ENCODE peak calls at places on chromosome 9, in four cellular contexts. M, K, G and C are unnamed samples.

GRCh38 chr9:130461218-130461630 is 16.5 kb downstream of the ASS1 start:
- DNase-seq in M (no peak), G (no peak), K (peak; percentile 86), C (peak; percentile 91)

GRCh38 chr9:36102742-36103495 is 33.6 kb upstream of the GLIPR2 start:
- DNase-seq in K (peak; percentile 89), M (peak; percentile 36), G (peak; percentile 77), C (peak; percentile 94)

GRCh38 chr9:8857330-8858249 is 1058.0 kb upstream of the DMAC1 start:
- DNase-seq in G (peak; percentile 72), M (no peak), K (peak; percentile 89), C (peak; percentile 91)

GRCh38 chr9:89941875-89942274 is 337.1 kb downstream of the GADD45G start:
- DNase-seq in K (no peak), G (no peak), M (no peak), C (no peak)

GRCh38 chr9:109447329-109448076 is 50.6 kb downstream of the PTPN3 start:
- DNase-seq in G (no peak), M (no peak), K (no peak), C (no peak)

GRCh38 chr9:2824564-2824963 is 19.3 kb downstream of the PUM3 start:
- DNase-seq in G (no peak), M (no peak), K (peak; percentile 63), C (no peak)

GRCh38 chr9:91894023-91894422 is 56.0 kb downstream of the ROR2 start:
- DNase-seq in K (no peak), M (no peak), G (no peak), C (no peak)

GRCh38 chr9:87610200-87611155 is 112.8 kb downstream of the DAPK1 start:
- DNase-seq in M (no peak), K (no peak), G (no peak), C (no peak)

GRCh38 chr9:131490514-131490913 is 12.2 kb upstream of the POMT1 start:
- DNase-seq in K (no peak), M (no peak), G (no peak), C (no peak)

DNA sequence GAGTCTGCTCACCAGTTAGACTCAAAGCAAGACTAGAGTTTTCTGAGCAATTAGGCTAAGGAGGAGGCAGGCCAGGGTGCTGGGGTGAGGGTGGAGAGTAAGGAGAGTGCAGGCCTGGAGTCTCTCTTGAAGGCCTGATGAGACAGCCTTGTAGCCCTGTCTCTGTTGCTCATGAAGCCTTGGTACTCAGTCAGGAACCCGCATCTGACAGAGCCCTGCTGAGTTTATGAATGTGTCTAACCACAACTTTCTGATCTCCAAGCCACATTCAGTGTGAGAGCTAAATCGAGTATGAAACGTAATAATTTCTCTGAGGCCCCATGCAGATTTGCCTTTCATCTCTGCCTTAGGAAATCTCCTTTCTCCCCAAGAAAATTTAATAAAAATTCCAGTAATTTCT is 69.0 kb upstream of the EQTN start:
- DNase-seq in M (peak; percentile 74), G (no peak), K (no peak), C (no peak)
- H3K4me1 ChIP-seq in M (peaks cover 40% of the 10 kb centered on the region), G (no peaks in the 10 kb centered on the region), K (peaks cover 39% of the 10 kb centered on the region), C (peaks cover 10% of the 10 kb centered on the region)

GRCh38 chr9:136903041-136903554 is 16.8 kb downstream of the TRAF2 start:
- DNase-seq in M (no peak), K (no peak), G (no peak), C (peak; percentile 72)
- H3K27ac ChIP-seq in M (peak overlapping the region; percentile 99), K (no peak overlapping the region), G (peak overlapping the region; percentile 89), C (no peak overlapping the region)

GRCh38 chr9:85615792-85616191 is 126.0 kb downstream of the AGTPBP1 start:
- DNase-seq in M (no peak), G (no peak), K (no peak), C (no peak)

GRCh38 chr9:85617271-85617670 is 124.5 kb downstream of the AGTPBP1 start:
- DNase-seq in K (no peak), M (no peak), G (no peak), C (no peak)
- H3K4me1 ChIP-seq in K (no peaks in the 10 kb centered on the region), M (no peaks in the 10 kb centered on the region), G (no peaks in the 10 kb centered on the region), C (no peaks in the 10 kb centered on the region)

GRCh38 chr9:23702311-23702922 is 123.6 kb downstream of the ELAVL2 start:
- DNase-seq in K (no peak), M (no peak), G (no peak), C (no peak)

GRCh38 chr9:23701291-23701690 is 124.7 kb downstream of the ELAVL2 start:
- DNase-seq in M (no peak), G (no peak), K (no peak), C (no peak)

GRCh38 chr9:23700359-23700758 is 125.7 kb downstream of the ELAVL2 start:
- DNase-seq in K (no peak), M (no peak), G (no peak), C (no peak)

GRCh38 chr9:23695572-23695971 is 130.5 kb downstream of the ELAVL2 start:
- DNase-seq in M (no peak), G (no peak), K (no peak), C (no peak)

DNA sequence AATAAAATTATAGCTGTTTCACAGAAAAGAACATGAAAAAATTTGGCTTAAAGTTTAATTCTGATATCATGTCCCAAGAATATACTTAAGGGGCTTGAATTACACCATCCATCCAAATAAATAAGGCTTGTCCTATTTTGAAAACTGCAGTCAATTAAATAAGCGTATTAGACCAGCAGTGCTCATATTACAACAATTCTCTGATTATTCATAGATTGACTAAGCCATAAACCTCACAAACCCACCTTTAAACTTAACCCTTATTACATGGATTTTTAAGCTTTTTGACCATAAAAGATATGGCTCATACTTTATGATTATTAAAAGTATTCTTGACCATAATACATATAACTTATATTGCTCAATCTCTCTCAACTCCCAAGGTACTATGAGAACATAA is 127.9 kb downstream of the ELAVL2 start:
- DNase-seq in M (no peak), K (no peak), G (no peak), C (no peak)
- H3K27ac ChIP-seq in M (no peak overlapping the region), K (no peak overlapping the region), G (no peak overlapping the region), C (no peak overlapping the region)

GRCh38 chr9:113616716-113617496 is 153.4 kb downstream of the RGS3 start:
- DNase-seq in K (no peak), M (no peak), G (no peak), C (no peak)
- H3K4me1 ChIP-seq in K (peaks cover 23% of the 10 kb centered on the region), M (peaks cover 19% of the 10 kb centered on the region), G (peaks cover 10% of the 10 kb centered on the region), C (no peaks in the 10 kb centered on the region)

DNA sequence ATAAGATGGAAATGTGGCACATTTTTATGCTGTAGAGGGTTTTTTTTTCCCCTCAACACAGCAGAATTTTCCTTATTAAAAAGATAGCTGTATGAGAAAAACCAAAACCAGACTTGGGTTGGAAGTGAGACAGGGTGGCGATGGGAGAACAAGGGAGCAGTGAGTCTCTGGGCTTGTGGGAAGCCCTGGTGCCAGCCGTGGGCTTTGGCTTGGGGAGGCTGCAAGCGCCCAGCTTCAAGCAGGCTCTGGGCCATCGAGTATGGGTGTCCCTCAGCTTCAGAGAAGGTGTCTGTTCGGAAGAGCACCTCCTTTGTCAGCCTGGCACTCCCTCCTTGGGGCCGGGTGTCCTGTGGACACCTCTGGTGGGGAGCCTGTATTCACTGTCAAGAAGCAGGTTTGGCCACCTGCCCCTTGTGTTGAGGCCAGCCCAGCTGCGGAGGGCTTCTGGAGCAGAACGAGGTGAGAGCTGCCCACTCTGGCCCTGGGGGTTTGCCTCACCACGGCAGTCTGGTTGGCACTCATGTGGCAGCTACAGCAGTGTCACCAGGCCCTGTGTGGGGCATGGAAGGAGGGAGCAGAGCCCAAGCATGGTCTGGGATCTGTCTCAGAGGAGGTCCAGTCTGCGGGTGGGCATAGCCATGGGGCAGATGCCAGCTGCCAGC is 37.6 kb upstream of the ANGPTL2 start:
- DNase-seq in G (peak; percentile 41), M (no peak), K (no peak), C (no peak)
- H3K27ac ChIP-seq in G (no peak overlapping the region), M (no peak overlapping the region), K (peak overlapping the region; percentile 66), C (no peak overlapping the region)

DNA sequence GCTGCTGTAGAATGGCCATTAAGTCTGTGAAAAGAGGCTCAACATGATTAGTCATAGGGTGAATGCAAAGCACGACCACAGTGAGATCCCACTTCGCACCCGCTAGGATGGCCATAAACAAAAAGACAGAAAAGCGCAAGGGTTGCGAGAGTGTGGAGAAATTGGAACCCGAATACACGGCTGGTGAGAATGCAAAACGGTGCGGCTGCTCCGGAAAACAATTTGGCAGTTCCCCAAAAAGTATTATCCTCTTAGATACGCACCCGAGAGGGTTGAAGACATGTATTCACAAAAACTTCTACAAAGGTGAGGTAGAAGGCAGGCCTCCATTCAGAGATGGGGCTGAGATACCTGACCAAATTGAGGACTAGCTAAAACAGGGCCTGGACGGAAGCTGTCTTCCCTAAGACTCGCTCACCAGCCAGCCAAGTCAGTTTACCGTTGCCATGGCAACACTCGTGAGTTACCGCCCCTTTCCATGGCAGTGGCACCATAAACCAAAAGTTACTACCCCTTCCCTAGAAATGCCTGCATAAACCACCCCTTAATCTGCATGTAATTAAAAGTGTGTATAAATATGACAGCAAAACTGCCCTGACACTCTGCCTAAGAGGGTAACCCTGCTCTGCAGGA is 726 bp upstream of the PSMB7 start:
- DNase-seq in G (no peak), K (peak; percentile 77), M (no peak), C (no peak)
- H3K4me1 ChIP-seq in G (peaks cover 5% of the 10 kb centered on the region), K (peaks cover 5% of the 10 kb centered on the region), M (peaks cover 9% of the 10 kb centered on the region), C (no peaks in the 10 kb centered on the region)

DNA sequence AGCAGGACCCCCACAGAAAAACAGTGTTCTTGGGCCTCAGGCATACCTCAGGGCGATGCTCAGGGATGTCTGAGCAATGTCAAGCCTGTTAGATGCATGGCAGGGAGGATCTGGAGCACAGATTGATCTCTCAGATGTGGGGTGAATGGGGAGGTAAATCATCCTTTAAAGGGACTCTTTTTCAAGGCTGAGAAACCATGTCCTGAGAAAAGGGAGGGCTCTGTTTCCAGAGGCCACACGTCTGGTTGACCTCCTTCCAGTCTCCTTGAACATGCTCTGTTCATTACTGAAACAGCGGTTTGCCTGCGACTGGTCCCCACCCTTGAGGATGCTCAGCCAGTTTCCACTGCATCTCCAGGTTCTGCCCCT is 135.7 kb downstream of the AOPEP start:
- DNase-seq in K (no peak), M (no peak), G (no peak), C (no peak)
- H3K27ac ChIP-seq in K (no peak overlapping the region), M (peak overlapping the region; percentile 92), G (peak overlapping the region; percentile 88), C (no peak overlapping the region)